ENCODE peak calls at places on chromosomes 3 and 15, in four cellular contexts. J is cardiac muscle cell, H is uterus, R is heart left ventricle. Z is an unnamed sample.

GRCh38 chr3:16378415-16378814 is 113.4 kb downstream of the OXNAD1 start:
- DNase-seq in J (no peak), H (no peak), R (no peak), Z (no peak)

GRCh38 chr15:68316061-68316804 is 38.7 kb downstream of the FEM1B start:
- DNase-seq in J (peak; percentile 44), H (peak; percentile 43), R (no peak), Z (no peak)

GRCh38 chr3:143421556-143421955 is 302.0 kb downstream of the CHST2 start:
- DNase-seq in J (no peak), H (no peak), R (no peak), Z (no peak)

GRCh38 chr15:48939686-48940085 is 24.0 kb downstream of the SHC4 start:
- DNase-seq in J (no peak), H (no peak), R (no peak), Z (no peak)

GRCh38 chr3:181521831-181522230 is 189.9 kb upstream of the SOX2 start:
- DNase-seq in J (no peak), H (no peak), R (no peak), Z (no peak)

GRCh38 chr3:5464684-5465083 is 277.2 kb downstream of the EDEM1 start:
- DNase-seq in J (no peak), H (no peak), R (no peak), Z (no peak)

GRCh38 chr15:55859681-55860080 is 116.7 kb upstream of the PRTG start:
- DNase-seq in J (no peak), H (no peak), R (no peak), Z (no peak)

GRCh38 chr3:123027292-123028232 is at the start of gene SEMA5B:
- DNase-seq in J (peak; percentile 78), H (peak; percentile 21), R (peak; percentile 53), Z (peak; percentile 46)

GRCh38 chr3:117281371-117281770 is 571.8 kb downstream of the TUSC7 start:
- DNase-seq in J (no peak), H (no peak), R (no peak), Z (no peak)

GRCh38 chr15:84702961-84703482 is 12.9 kb downstream of the SEC11A start:
- DNase-seq in J (no peak), H (peak; percentile 76), R (peak; percentile 72), Z (no peak)

GRCh38 chr3:182149594-182149993 is 437.9 kb downstream of the SOX2 start:
- DNase-seq in J (no peak), H (no peak), R (no peak), Z (no peak)

GRCh38 chr15:45714501-45715488 is 80.0 kb downstream of the SQOR start:
- DNase-seq in J (peak; percentile 78), H (peak; percentile 55), R (peak; percentile 58), Z (peak; percentile 54)

GRCh38 chr15:74642724-74643367 is 27.2 kb downstream of the CLK3 start:
- DNase-seq in J (peak; percentile 70), H (no peak), R (no peak), Z (no peak)
- H3K27ac ChIP-seq in J (peak overlapping the region; percentile 89), H (peak overlapping the region; percentile 47), R (no peak overlapping the region), Z (peak overlapping the region; percentile 76)

DNA sequence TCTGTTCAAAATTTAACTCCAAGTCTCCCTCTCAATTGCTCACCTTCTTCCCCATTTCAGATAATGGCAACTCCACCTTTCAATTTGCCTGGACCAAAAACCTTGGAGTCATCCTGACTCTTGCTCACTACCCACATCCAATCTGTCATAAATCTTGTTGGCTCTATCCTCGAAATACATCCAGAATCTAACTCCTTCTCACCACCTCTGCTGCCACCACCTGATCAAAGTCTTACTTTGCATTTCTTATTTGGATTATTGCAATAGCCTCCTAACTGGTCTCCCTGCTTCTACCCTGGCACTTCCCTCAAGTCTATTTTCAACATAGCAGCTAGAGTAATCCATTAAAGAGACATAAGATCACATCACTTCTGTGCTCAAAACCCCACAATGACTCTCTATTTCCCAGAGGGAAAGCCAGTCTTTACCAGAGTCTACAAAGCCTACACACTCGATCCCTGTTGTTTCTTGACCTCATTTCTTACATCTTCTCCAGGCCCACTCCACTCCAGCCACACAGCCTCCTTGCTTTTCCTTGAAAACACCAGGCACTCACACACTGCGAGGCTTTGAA is 86.6 kb downstream of the GPR156 start:
- DNase-seq in J (no peak), H (no peak), R (no peak), Z (no peak)
- TF ChIP-seq CTCF in J (peak; percentile 23), H (no peak), R (peak; percentile 43), Z (peak; percentile 22)

DNA sequence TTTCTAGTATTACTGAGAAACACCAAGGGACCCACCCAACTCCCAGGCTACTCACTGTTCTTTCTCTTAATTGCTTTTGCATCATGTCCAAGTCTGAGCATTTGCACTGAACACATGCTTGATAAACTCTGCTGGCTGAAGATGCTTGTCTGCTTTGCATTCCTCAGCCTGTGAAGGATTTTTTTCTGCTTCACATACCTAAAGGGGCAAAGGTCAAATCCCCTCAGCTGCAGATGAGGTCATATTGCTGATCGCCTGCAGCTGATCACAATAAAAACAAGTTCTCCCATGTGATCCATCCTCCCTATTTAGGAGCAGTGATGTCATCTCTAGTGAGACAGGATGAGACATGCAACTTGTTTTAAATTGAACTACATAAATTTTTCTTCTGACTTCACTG is 84.6 kb upstream of the DCBLD2 start:
- DNase-seq in J (peak; percentile 45), H (no peak), R (peak; percentile 30), Z (no peak)
- H3K4me3 ChIP-seq in J (no peak overlapping the region), H (no peak overlapping the region), R (no peak overlapping the region), Z (no peak overlapping the region)

GRCh38 chr3:185151959-185152432 is 864 bp downstream of the C3orf70 start:
- DNase-seq in J (no peak), H (peak; percentile 33), R (peak; percentile 72), Z (no peak)

GRCh38 chr3:185153170-185153733 is 392 bp upstream of the C3orf70 start:
- DNase-seq in J (no peak), H (no peak), R (no peak), Z (no peak)

GRCh38 chr3:185151101-185151958 is 1.5 kb downstream of the C3orf70 start:
- DNase-seq in J (no peak), H (no peak), R (no peak), Z (no peak)

GRCh38 chr3:185153861-185154629 is 1.2 kb upstream of the C3orf70 start:
- DNase-seq in J (no peak), H (no peak), R (no peak), Z (no peak)

GRCh38 chr3:185152433-185153169 is at the start of gene C3orf70:
- DNase-seq in J (peak; percentile 54), H (peak; percentile 46), R (peak; percentile 73), Z (peak; percentile 61)
- H3K27ac ChIP-seq in J (no peak within 1 kb of the TSS), H (peak within 1 kb of the TSS; percentile 83), R (peak within 1 kb of the TSS; percentile 71), Z (peak within 1 kb of the TSS; percentile 69)

DNA sequence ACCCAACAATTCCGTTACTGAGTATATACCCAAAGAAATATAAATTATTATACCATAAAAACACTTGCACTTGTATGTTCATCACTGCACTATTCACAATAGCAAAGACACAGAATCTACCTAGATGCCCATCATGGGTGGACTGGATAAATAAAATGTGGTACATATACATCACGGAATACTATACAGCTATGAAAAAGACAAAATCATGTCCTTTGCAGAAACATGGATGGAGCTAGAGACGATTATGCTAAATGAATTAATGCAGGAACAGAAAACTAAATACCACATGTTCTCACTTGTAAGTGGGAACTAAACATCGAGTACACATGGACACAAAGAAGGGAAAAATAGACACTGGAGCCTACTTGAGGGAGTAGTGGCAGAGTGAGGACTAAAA is 185.3 kb downstream of the PYDC2 start:
- DNase-seq in J (no peak), H (no peak), R (no peak), Z (no peak)
- TF ChIP-seq CTCF in J (no peak), H (no peak), R (no peak), Z (no peak)

DNA sequence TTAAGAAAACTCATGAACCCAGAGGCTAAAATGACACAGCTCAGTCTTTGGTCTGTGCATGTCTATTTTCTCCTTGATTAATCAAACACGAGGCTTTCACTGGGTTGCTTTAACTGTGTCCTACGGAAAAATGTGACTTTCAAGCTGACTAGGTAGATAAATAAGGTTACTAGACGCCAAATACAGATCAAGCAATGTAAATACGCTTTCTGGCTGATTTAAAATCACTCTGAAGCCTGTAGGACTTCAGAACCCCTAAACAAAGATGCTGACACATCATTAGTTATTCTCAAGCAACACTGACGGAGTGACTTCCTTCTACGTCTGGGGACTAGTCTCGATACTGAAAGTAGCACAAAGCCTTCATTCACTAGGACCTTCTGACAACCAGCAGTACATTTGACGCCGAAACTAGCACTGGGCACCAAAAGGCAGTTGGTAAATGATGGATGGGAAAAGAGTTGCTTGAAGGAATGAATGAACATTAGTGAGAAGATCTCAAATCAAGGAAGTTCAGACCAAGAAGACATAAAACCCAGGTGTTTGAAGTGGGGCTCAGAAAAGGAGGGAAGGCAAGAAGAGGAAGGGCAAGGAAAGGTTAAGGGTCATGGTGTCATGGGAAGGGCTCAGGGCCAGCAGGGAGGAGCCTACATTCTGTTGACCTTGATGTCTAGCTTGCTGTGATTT is 67.1 kb upstream of the CDV3 start:
- DNase-seq in J (no peak), H (no peak), R (no peak), Z (no peak)
- H3K4me3 ChIP-seq in J (no peak overlapping the region), H (no peak overlapping the region), R (no peak overlapping the region), Z (peak overlapping the region; percentile 4)

GRCh38 chr3:128380719-128381118 is 86.0 kb downstream of the DNAJB8 start:
- DNase-seq in J (no peak), H (no peak), R (no peak), Z (no peak)

GRCh38 chr3:128381609-128382008 is 85.1 kb downstream of the DNAJB8 start:
- DNase-seq in J (no peak), H (no peak), R (no peak), Z (no peak)

GRCh38 chr3:128379768-128380167 is 86.9 kb downstream of the DNAJB8 start:
- DNase-seq in J (no peak), H (no peak), R (no peak), Z (no peak)

GRCh38 chr3:128378631-128379347 is 87.9 kb downstream of the DNAJB8 start:
- DNase-seq in J (no peak), H (peak; percentile 53), R (peak; percentile 71), Z (no peak)

GRCh38 chr3:128380295-128380694 is 86.4 kb downstream of the DNAJB8 start:
- DNase-seq in J (no peak), H (no peak), R (no peak), Z (no peak)
- H3K27ac ChIP-seq in J (no peak overlapping the region), H (no peak overlapping the region), R (no peak overlapping the region), Z (no peak overlapping the region)

GRCh38 chr15:63288778-63289378 is 11.5 kb downstream of the APH1B start:
- DNase-seq in J (peak; percentile 54), H (no peak), R (no peak), Z (no peak)
- TF ChIP-seq CTCF in J (peak; percentile 68), H (peak; percentile 71), R (peak; percentile 77), Z (peak; percentile 66)